ENCODE peak calls at places on chromosomes 11 and 22, in six cellular contexts. One of them, this sample, is unnamed.

GRCh38 chr22:36143066-36143815 is 17.3 kb downstream of the APOL3 start:
- DNase-seq in Calu3: no peak
- DNase-seq in breast epithelium: no peak
- DNase-seq in fibroblast of mammary gland: no peak
- DNase-seq in endothelial cell: no peak
- DNase-seq in mesothelial cell of epicardium: no peak
- DNase-seq in this sample: no peak

GRCh38 chr11:117070016-117070415 is 28.2 kb downstream of the SIK3 start:
- DNase-seq in breast epithelium: no peak
- DNase-seq in mesothelial cell of epicardium: no peak
- DNase-seq in fibroblast of mammary gland: peak
- DNase-seq in Calu3: no peak
- DNase-seq in endothelial cell: no peak
- DNase-seq in this sample: no peak

GRCh38 chr11:80096736-80097135 is 655.9 kb upstream of the TENM4 start:
- DNase-seq in breast epithelium: no peak
- DNase-seq in endothelial cell: no peak
- DNase-seq in fibroblast of mammary gland: peak
- DNase-seq in Calu3: no peak
- DNase-seq in mesothelial cell of epicardium: no peak
- DNase-seq in this sample: no peak

GRCh38 chr11:111438846-111439520 is 59.9 kb upstream of the POU2AF1 start:
- DNase-seq in breast epithelium: no peak
- DNase-seq in Calu3: no peak
- DNase-seq in fibroblast of mammary gland: no peak
- DNase-seq in mesothelial cell of epicardium: no peak
- DNase-seq in endothelial cell: no peak
- DNase-seq in this sample: no peak

GRCh38 chr11:71221201-71221600 is 31.2 kb downstream of the SHANK2 start:
- DNase-seq in breast epithelium: no peak
- DNase-seq in mesothelial cell of epicardium: no peak
- DNase-seq in fibroblast of mammary gland: no peak
- DNase-seq in Calu3: no peak
- DNase-seq in endothelial cell: no peak
- DNase-seq in this sample: no peak

GRCh38 chr22:42670921-42671709 is 21.9 kb upstream of the CYB5R3 start:
- DNase-seq in endothelial cell: no peak
- DNase-seq in fibroblast of mammary gland: no peak
- DNase-seq in mesothelial cell of epicardium: no peak
- DNase-seq in Calu3: no peak
- DNase-seq in breast epithelium: no peak
- DNase-seq in this sample: no peak

GRCh38 chr22:23143119-23143518 is 1.3 kb upstream of the RSPH14 start:
- DNase-seq in breast epithelium: no peak
- DNase-seq in mesothelial cell of epicardium: no peak
- DNase-seq in fibroblast of mammary gland: no peak
- DNase-seq in Calu3: no peak
- DNase-seq in endothelial cell: no peak
- DNase-seq in this sample: no peak

GRCh38 chr11:15912291-15912690 is 444.1 kb downstream of the SOX6 start:
- DNase-seq in fibroblast of mammary gland: no peak
- DNase-seq in Calu3: no peak
- DNase-seq in mesothelial cell of epicardium: no peak
- DNase-seq in breast epithelium: no peak
- DNase-seq in endothelial cell: no peak
- DNase-seq in this sample: no peak

GRCh38 chr11:8693555-8693954 is 11.0 kb downstream of the RPL27A start:
- DNase-seq in breast epithelium: no peak
- DNase-seq in endothelial cell: no peak
- DNase-seq in Calu3: no peak
- DNase-seq in fibroblast of mammary gland: no peak
- DNase-seq in mesothelial cell of epicardium: no peak
- DNase-seq in this sample: no peak

GRCh38 chr22:39348909-39349505 is 784 bp upstream of the SYNGR1 start:
- DNase-seq in Calu3: no peak
- DNase-seq in fibroblast of mammary gland: no peak
- DNase-seq in endothelial cell: no peak
- DNase-seq in breast epithelium: no peak
- DNase-seq in mesothelial cell of epicardium: no peak
- DNase-seq in this sample: peak

GRCh38 chr11:3859373-3859881 is 4.0 kb downstream of the STIM1 start:
- DNase-seq in fibroblast of mammary gland: no peak
- DNase-seq in breast epithelium: no peak
- DNase-seq in endothelial cell: no peak
- DNase-seq in mesothelial cell of epicardium: no peak
- DNase-seq in Calu3: peak
- DNase-seq in this sample: no peak

GRCh38 chr22:42877597-42878340 is 20.7 kb upstream of the ARFGAP3 start:
- DNase-seq in mesothelial cell of epicardium: no peak
- DNase-seq in fibroblast of mammary gland: no peak
- DNase-seq in Calu3: no peak
- DNase-seq in endothelial cell: no peak
- DNase-seq in breast epithelium: no peak
- DNase-seq in this sample: no peak

DNA sequence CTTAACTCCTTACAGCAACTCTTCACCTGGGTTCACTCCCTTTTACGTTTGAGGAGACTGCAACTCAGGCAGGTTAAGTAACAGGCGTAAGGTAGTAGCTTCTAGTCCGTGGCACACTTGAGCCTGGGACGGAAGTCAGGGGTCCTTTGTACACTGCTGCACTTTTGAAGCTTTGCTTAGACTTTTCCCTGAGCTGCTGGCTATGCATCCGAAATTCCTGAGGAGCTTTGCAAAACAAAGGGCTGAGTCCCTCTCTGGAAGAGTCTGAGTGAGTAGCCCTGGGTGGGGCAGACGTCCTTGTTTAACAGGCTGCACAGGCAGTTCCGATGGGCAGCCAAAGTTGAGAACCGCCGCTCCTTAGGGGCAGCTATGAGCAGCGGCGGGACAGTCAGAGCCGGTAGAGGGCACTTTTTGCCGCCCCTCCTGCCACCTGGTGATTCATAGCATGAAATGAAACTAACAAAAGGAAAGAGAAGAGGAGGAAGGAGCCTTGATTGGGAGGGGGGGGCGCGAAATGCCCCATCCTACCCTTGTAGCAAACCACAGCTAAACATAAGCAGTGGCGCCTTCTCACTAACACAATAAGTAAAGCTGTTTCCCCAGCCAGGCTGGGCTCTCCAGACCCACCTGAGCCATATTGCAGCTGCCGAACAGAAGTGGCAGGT is 1.4 kb downstream of the TMEM109 start:
- DNase-seq in fibroblast of mammary gland: peak
- DNase-seq in mesothelial cell of epicardium: peak
- DNase-seq in breast epithelium: no peak
- DNase-seq in endothelial cell: peak
- DNase-seq in Calu3: peak
- DNase-seq in this sample: no peak
- TF ChIP-seq CTCF in fibroblast of mammary gland: peak
- TF ChIP-seq CTCF in mesothelial cell of epicardium: no peak
- TF ChIP-seq CTCF in breast epithelium: no peak
- TF ChIP-seq CTCF in endothelial cell: no peak
- TF ChIP-seq CTCF in Calu3: no peak
- TF ChIP-seq CTCF in this sample: peak

GRCh38 chr11:57276169-57276854 is 39.3 kb upstream of the APLNR start:
- DNase-seq in breast epithelium: no peak
- DNase-seq in fibroblast of mammary gland: no peak
- DNase-seq in mesothelial cell of epicardium: no peak
- DNase-seq in Calu3: no peak
- DNase-seq in endothelial cell: no peak
- DNase-seq in this sample: no peak

GRCh38 chr11:57276857-57277505 is 39.9 kb upstream of the APLNR start:
- DNase-seq in mesothelial cell of epicardium: no peak
- DNase-seq in breast epithelium: no peak
- DNase-seq in Calu3: no peak
- DNase-seq in endothelial cell: no peak
- DNase-seq in fibroblast of mammary gland: peak
- DNase-seq in this sample: no peak

GRCh38 chr11:57279131-57279530 is 42.1 kb upstream of the APLNR start:
- DNase-seq in mesothelial cell of epicardium: no peak
- DNase-seq in fibroblast of mammary gland: peak
- DNase-seq in Calu3: no peak
- DNase-seq in breast epithelium: no peak
- DNase-seq in endothelial cell: no peak
- DNase-seq in this sample: no peak

GRCh38 chr11:57278721-57279095 is 41.7 kb upstream of the APLNR start:
- DNase-seq in fibroblast of mammary gland: no peak
- DNase-seq in endothelial cell: no peak
- DNase-seq in Calu3: no peak
- DNase-seq in breast epithelium: no peak
- DNase-seq in mesothelial cell of epicardium: no peak
- DNase-seq in this sample: no peak

GRCh38 chr11:57277845-57278720 is 41.0 kb upstream of the APLNR start:
- DNase-seq in Calu3: peak
- DNase-seq in breast epithelium: peak
- DNase-seq in mesothelial cell of epicardium: peak
- DNase-seq in fibroblast of mammary gland: peak
- DNase-seq in endothelial cell: peak
- DNase-seq in this sample: peak
- TF ChIP-seq CTCF in Calu3: peak
- TF ChIP-seq CTCF in breast epithelium: peak
- TF ChIP-seq CTCF in mesothelial cell of epicardium: peak
- TF ChIP-seq CTCF in fibroblast of mammary gland: peak
- TF ChIP-seq CTCF in endothelial cell: peak
- TF ChIP-seq CTCF in this sample: peak

GRCh38 chr11:120235024-120235628 is 4.8 kb upstream of the POU2F3 start:
- DNase-seq in fibroblast of mammary gland: peak
- DNase-seq in mesothelial cell of epicardium: peak
- DNase-seq in Calu3: peak
- DNase-seq in breast epithelium: peak
- DNase-seq in endothelial cell: peak
- DNase-seq in this sample: no peak
- TF ChIP-seq CTCF in fibroblast of mammary gland: peak
- TF ChIP-seq CTCF in mesothelial cell of epicardium: peak
- TF ChIP-seq CTCF in Calu3: peak
- TF ChIP-seq CTCF in breast epithelium: peak
- TF ChIP-seq CTCF in endothelial cell: peak
- TF ChIP-seq CTCF in this sample: peak

DNA sequence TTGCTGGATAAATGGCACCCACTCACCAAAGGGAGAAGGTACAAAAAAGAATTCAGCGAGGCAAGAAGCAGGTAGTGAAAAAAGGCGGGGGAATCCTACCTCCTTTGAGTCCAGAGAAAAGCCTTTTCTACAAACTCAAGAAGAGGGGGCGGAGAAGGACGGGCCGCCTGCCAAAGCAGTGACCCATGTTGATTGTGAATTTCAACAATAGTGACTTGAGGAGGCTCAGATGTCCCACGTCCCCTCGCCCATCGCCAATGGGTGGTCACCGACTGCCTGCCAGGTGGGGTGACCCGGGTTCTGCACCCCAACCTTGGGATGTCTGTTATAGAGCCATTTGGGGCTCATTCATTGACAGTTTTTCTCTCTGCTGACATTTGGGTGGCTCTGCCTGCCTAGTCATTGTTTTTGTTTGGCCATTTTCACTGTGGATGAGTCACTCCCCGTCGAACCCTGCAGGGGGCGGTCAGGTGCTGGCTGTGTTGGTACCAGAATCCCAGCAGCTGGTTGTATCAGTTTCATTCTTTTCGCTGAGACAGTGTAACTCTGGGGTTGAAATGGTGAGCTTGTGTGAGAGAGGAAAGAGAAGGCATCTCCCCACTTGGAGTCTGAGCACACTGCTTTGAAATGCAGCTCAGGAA is 163.4 kb upstream of the NCAM1 start:
- DNase-seq in endothelial cell: peak
- DNase-seq in fibroblast of mammary gland: peak
- DNase-seq in breast epithelium: no peak
- DNase-seq in Calu3: peak
- DNase-seq in mesothelial cell of epicardium: no peak
- DNase-seq in this sample: peak
- TF ChIP-seq CTCF in endothelial cell: peak
- TF ChIP-seq CTCF in fibroblast of mammary gland: peak
- TF ChIP-seq CTCF in breast epithelium: no peak
- TF ChIP-seq CTCF in Calu3: no peak
- TF ChIP-seq CTCF in mesothelial cell of epicardium: peak
- TF ChIP-seq CTCF in this sample: peak

This sample was measured in dorsolateral prefrontal cortex.